ENCODE peak calls at places on chromosomes 12 and 14, in six cellular contexts. U, K, H, C, R and J are unnamed samples.

GRCh38 chr12:99704458-99704857 is 56.9 kb downstream of the GARIN6 start:
- DNase-seq in U (no peak), K (no peak), H (no peak), C (no peak), R (no peak), J (no peak)

GRCh38 chr12:13154027-13154538 is 42.4 kb upstream of the EMP1 start:
- DNase-seq in U (no peak), K (no peak), H (no peak), C (no peak), R (no peak), J (no peak)

GRCh38 chr12:71436696-71437095 is 2.9 kb upstream of the LGR5 start:
- DNase-seq in U (no peak), K (no peak), H (no peak), C (no peak), R (no peak), J (no peak)

GRCh38 chr12:11837318-11837934 is 188.0 kb downstream of the ETV6 start:
- DNase-seq in U (no peak), K (no peak), H (peak), C (no peak), R (no peak), J (no peak)

GRCh38 chr14:51219473-51220448 is 20.3 kb upstream of the TMX1 start:
- DNase-seq in U (peak), K (no peak), H (no peak), C (peak), R (peak), J (peak)

GRCh38 chr12:25591132-25591531 is 38.0 kb upstream of the LMNTD1 start:
- DNase-seq in U (no peak), K (peak), H (no peak), C (no peak), R (no peak), J (no peak)

GRCh38 chr12:75528692-75529091 is 17.3 kb upstream of the KRR1 start:
- DNase-seq in U (no peak), K (no peak), H (no peak), C (no peak), R (no peak), J (no peak)

GRCh38 chr14:72924332-72924731 is 1.9 kb upstream of the DCAF4 start:
- DNase-seq in U (no peak), K (no peak), H (peak), C (no peak), R (peak), J (no peak)

GRCh38 chr12:84969226-84969625 is 56.6 kb upstream of the SLC6A15 start:
- DNase-seq in U (no peak), K (no peak), H (no peak), C (no peak), R (no peak), J (no peak)

GRCh38 chr14:106831322-106831720 is 1304.9 kb downstream of the TMEM121 start:
- DNase-seq in U (peak), K (no peak), H (peak), C (no peak), R (no peak), J (peak)
- TF ChIP-seq CTCF in U (peak), K (no peak), H (no peak), C (peak), R (no peak), J (peak)

DNA sequence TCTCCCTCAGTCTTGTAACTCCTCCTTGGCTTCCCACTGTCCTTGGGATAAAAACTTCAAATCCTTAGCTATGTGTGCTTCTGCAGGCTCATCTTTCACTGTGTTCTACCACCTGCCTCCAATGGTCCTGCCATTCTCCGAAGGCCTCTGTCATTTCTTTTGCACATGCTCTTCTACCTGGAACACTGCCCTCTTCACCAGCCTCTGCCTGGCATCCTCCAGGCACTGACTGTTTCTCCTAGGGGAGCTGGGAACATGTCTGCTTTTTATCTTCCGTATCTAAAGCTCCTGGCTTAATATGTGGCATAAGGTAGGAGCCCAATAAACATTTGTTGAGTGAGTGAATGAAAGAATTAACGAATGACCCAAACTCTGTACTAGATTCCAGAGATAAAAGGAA is 603.3 kb upstream of the TMEM132C start:
- DNase-seq in U (no peak), K (no peak), H (no peak), C (no peak), R (no peak), J (no peak)
- TF ChIP-seq CTCF in U (no peak), K (no peak), H (no peak), C (no peak), R (no peak), J (no peak)

GRCh38 chr14:82710257-82710841 is 1176.7 kb upstream of the SEL1L start:
- DNase-seq in U (peak), K (peak), H (no peak), C (peak), R (peak), J (peak)
- TF ChIP-seq CTCF in U (peak), K (peak), H (no peak), C (peak), R (peak), J (peak)

GRCh38 chr12:62375603-62376002 is 91.0 kb upstream of the MON2 start:
- DNase-seq in U (no peak), K (no peak), H (no peak), C (no peak), R (no peak), J (no peak)
- TF ChIP-seq CTCF in U (no peak), K (no peak), H (no peak), C (no peak), R (no peak), J (no peak)

DNA sequence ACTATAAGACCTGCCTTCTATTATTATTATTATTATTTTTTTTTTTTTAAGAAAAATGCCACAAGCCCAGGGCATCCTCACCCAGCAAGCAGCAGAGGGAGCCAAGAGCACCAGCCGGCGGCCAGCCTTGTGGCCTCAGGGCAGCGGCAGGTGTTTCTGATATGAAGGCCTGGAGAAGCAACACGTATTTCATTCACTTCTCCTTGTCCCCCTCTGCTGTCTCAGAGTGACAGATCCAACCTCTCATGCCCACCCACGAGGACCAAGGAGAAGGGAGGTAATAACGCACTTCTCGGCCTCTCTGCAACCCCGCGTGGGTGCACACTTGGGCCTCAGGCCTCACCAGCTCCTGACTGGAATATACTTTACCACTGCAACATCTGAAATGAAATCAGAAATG is 25.4 kb downstream of the CDC42BPB start:
- DNase-seq in U (peak), K (peak), H (no peak), C (no peak), R (peak), J (no peak)
- TF ChIP-seq CTCF in U (peak), K (no peak), H (no peak), C (no peak), R (peak), J (no peak)

DNA sequence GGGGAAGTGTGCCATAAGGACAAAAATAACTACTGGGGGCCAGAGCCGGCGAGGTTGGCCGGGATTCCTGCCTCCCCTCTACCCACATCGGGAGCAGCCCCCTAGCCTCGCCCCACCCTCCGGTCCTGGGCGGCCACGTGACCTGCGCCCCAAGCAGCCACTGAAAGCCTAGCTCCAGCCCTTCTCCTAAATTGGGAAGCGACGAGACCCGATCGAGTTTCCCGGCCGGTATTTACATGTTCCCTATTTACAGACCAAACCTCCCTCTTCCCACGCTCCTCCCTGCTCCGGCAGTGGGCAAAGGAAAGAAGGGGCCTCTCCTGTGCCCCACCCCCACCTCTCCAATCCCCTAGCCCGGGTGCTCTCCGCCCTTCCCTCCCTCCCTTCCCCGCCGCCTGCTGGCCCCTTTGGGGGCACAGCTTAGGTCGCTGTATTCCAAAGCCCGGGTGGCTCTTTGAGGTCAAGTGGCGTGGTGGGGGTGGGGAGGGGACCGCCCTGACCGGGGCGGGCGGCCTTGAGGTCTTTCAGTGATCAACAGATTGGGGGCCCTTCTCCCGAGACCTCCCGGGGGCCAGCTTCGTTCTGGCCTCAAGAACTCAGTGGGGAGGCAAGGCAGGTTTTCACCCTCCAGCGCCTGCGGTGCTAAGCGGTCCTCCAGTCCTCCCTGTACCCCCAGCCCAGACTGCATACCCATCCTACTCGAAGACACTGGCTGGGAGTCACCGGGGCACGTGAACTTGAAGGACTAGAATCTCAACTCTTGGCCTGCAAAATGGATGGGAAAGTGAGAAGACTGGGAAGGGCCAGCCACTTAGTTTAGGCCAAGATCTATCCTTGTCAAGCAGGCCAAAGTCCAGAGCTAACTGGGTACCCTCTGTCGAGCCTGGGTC is 6.3 kb upstream of the CTDSP2 start:
- DNase-seq in U (no peak), K (peak), H (no peak), C (no peak), R (peak), J (no peak)
- TF ChIP-seq CTCF in U (no peak), K (peak), H (no peak), C (no peak), R (no peak), J (no peak)

GRCh38 chr14:59199614-59200013 is 11.1 kb downstream of the DAAM1 start:
- DNase-seq in U (no peak), K (no peak), H (no peak), C (peak), R (no peak), J (no peak)

GRCh38 chr14:59202031-59202430 is 13.6 kb downstream of the DAAM1 start:
- DNase-seq in U (no peak), K (no peak), H (no peak), C (no peak), R (no peak), J (no peak)

GRCh38 chr14:59200214-59200613 is 11.7 kb downstream of the DAAM1 start:
- DNase-seq in U (no peak), K (no peak), H (no peak), C (no peak), R (no peak), J (no peak)

GRCh38 chr14:59197695-59198262 is 9.3 kb downstream of the DAAM1 start:
- DNase-seq in U (no peak), K (no peak), H (no peak), C (no peak), R (no peak), J (no peak)

DNA sequence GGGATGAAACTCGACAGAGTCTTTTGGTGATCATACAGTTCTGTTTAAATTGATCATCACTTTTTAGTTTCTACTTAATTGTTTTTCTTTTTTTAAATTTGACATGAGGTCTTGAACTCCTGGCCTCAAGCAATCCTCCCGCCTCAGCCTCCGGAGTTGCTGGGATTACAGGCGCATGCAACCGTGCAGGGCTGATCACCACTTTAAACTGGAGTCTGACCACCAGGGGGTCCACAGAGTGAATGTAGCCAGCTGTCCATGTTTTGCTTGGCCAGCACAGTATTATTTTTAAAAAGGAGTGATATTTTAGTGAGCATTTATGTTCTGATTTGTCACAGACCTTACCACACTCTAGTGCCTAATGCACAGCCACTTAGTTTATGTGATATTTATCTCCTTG is 10.7 kb downstream of the DAAM1 start:
- DNase-seq in U (no peak), K (no peak), H (no peak), C (peak), R (no peak), J (no peak)
- TF ChIP-seq CTCF in U (peak), K (no peak), H (no peak), C (peak), R (no peak), J (no peak)

GRCh38 chr14:76773188-76773885 is 12.1 kb downstream of the VASH1 start:
- DNase-seq in U (no peak), K (no peak), H (peak), C (peak), R (peak), J (no peak)
- TF ChIP-seq CTCF in U (no peak), K (no peak), H (no peak), C (peak), R (no peak), J (no peak)